ENCODE peak calls at places on chromosomes 1 and 21, in eight cellular contexts. K is HL-60; F is cardiac muscle cell; M is H54; V is activated CD4-positive, alpha-beta memory T cell treated with anti-CD3 and anti-CD28 coated beads for 36 hours; O is GOT3; N is activated CD8-positive, alpha-beta memory T cell treated with anti-CD3 and anti-CD28 coated beads for 4 hours; W is neural progenitor cell. H is an unnamed sample.

GRCh38 chr1:24935615-24936484 is 5.8 kb upstream of the RUNX3 start:
- DNase-seq in F (no peak), O (no peak), V (peak; percentile 52), M (no peak), K (no peak), N (no peak), W (no peak), H (no peak)

GRCh38 chr21:43307677-43308070 is 119.3 kb downstream of the SIK1 start:
- DNase-seq in W (no peak), O (no peak), F (no peak), K (no peak), N (no peak), V (no peak), M (no peak), H (no peak)

GRCh38 chr1:58528518-58528917 is 18.0 kb downstream of the OMA1 start:
- DNase-seq in N (no peak), O (no peak), K (no peak), F (no peak), V (no peak), M (no peak), W (no peak), H (no peak)

GRCh38 chr1:17090844-17091243 is 28.4 kb downstream of the PADI2 start:
- DNase-seq in N (no peak), V (no peak), K (no peak), M (peak; percentile 53), F (no peak), O (no peak), W (no peak), H (no peak)

GRCh38 chr1:45630429-45630828 is 6.6 kb upstream of the CCDC17 start:
- DNase-seq in O (no peak), F (no peak), M (no peak), W (no peak), V (no peak), K (no peak), N (no peak), H (no peak)

GRCh38 chr21:15543473-15543872 is 186.3 kb upstream of the USP25 start:
- DNase-seq in F (no peak), W (no peak), O (no peak), N (no peak), V (no peak), K (no peak), M (no peak), H (no peak)

GRCh38 chr1:181522864-181523263 is 39.5 kb downstream of the CACNA1E start:
- DNase-seq in N (no peak), W (no peak), F (no peak), O (no peak), V (no peak), M (no peak), K (no peak), H (no peak)

GRCh38 chr21:26385721-26386120 is 187.4 kb downstream of the CYYR1 start:
- DNase-seq in W (no peak), M (no peak), F (no peak), K (peak; percentile 54), V (no peak), O (no peak), N (no peak), H (no peak)

GRCh38 chr1:213443415-213443814 is 392.4 kb downstream of the RPS6KC1 start:
- DNase-seq in W (no peak), O (no peak), N (no peak), F (no peak), K (no peak), V (no peak), M (no peak), H (no peak)

GRCh38 chr1:14880456-14881316 is 272.9 kb upstream of the TMEM51 start:
- DNase-seq in M (peak; percentile 29), N (no peak), F (no peak), V (no peak), K (no peak), O (peak; percentile 29), W (no peak), H (no peak)

GRCh38 chr21:34845521-34846213 is 176.9 kb downstream of the CLIC6 start:
- DNase-seq in V (peak; percentile 69), F (no peak), O (no peak), N (no peak), M (peak; percentile 42), K (peak; percentile 59), W (no peak), H (peak; percentile 28)

GRCh38 chr1:23013657-23014056 is 2.0 kb downstream of the TEX46 start:
- DNase-seq in N (no peak), O (no peak), F (peak; percentile 13), W (peak; percentile 72), V (no peak), K (peak; percentile 76), M (peak; percentile 9), H (no peak)

GRCh38 chr1:205286335-205286950 is 35.1 kb downstream of the NUAK2 start:
- DNase-seq in V (peak; percentile 90), N (peak; percentile 39), F (no peak), K (peak; percentile 93), W (no peak), O (no peak), M (no peak), H (peak; percentile 88)

GRCh38 chr21:34693192-34693810 is 24.5 kb downstream of the CLIC6 start:
- DNase-seq in M (peak; percentile 71), W (peak; percentile 78), N (peak; percentile 8), O (no peak), V (peak; percentile 54), F (peak; percentile 69), K (peak; percentile 41), H (peak; percentile 51)

GRCh38 chr1:89001510-89001909 is 9.1 kb upstream of the KYAT3 start:
- DNase-seq in V (no peak), K (no peak), M (no peak), N (no peak), W (no peak), O (no peak), F (no peak), H (no peak)

GRCh38 chr1:203289281-203289981 is 15.9 kb upstream of the BTG2 start:
- DNase-seq in M (no peak), F (no peak), V (peak; percentile 97), N (peak; percentile 81), O (no peak), K (peak; percentile 91), W (no peak), H (peak; percentile 88)

GRCh38 chr1:23424171-23424959 is at the start of gene TCEA3:
- DNase-seq in O (no peak), K (no peak), V (peak; percentile 29), F (peak; percentile 88), N (no peak), M (no peak), W (peak; percentile 51), H (peak; percentile 25)

GRCh38 chr1:53689736-53690401 is 49.1 kb downstream of the GLIS1 start:
- DNase-seq in F (no peak), O (no peak), M (no peak), V (no peak), W (no peak), N (no peak), K (no peak), H (no peak)

GRCh38 chr1:21368514-21369289 is 71.2 kb upstream of the NBPF3 start:
- DNase-seq in N (peak; percentile 38), F (peak; percentile 88), O (peak; percentile 6), V (peak; percentile 69), W (peak; percentile 92), M (peak; percentile 57), K (peak; percentile 54), H (peak; percentile 74)

GRCh38 chr21:42403611-42404231 is at the start of gene UBASH3A:
- DNase-seq in V (peak; percentile 62), K (no peak), O (no peak), W (no peak), M (no peak), F (no peak), N (no peak), H (peak; percentile 49)

GRCh38 chr1:2557146-2558029 is 1.2 kb downstream of the TNFRSF14 start:
- DNase-seq in M (no peak), W (no peak), N (no peak), V (no peak), O (no peak), K (no peak), F (no peak), H (no peak)

GRCh38 chr1:234536756-234537155 is 57.8 kb upstream of the TARBP1 start:
- DNase-seq in W (no peak), N (no peak), K (no peak), M (no peak), F (no peak), O (no peak), V (no peak), H (no peak)

GRCh38 chr1:95023399-95024050 is 49.2 kb downstream of the ALG14 start:
- DNase-seq in F (no peak), W (no peak), V (no peak), O (no peak), K (no peak), N (no peak), M (peak; percentile 20), H (no peak)

GRCh38 chr1:10516244-10516643 is 41.5 kb downstream of the PEX14 start:
- DNase-seq in K (no peak), V (no peak), F (no peak), W (no peak), N (no peak), O (no peak), M (no peak), H (no peak)

GRCh38 chr1:157377216-157377821 is 175.0 kb downstream of the FCRL5 start:
- DNase-seq in N (no peak), O (no peak), W (peak; percentile 72), V (peak; percentile 38), M (no peak), K (peak; percentile 48), F (peak; percentile 60), H (peak; percentile 36)

GRCh38 chr1:232057217-232057895 is 430.8 kb downstream of the DISC1 start:
- DNase-seq in M (no peak), V (no peak), N (no peak), K (no peak), F (no peak), W (no peak), O (no peak), H (no peak)

H was measured in stimulated activated naive CD8-positive, alpha-beta T cell treated with anti-CD3 and anti-CD28 coated beads, Interleukin-15, Interleukin-2, amounts not matched to agents 100 U/mL and 50 U/mL, for 24 hours.